ENCODE peak calls at places on chromosomes 12 and 14, in nine cellular contexts. One of them, this sample, is unnamed.

GRCh38 chr14:59627011-59627520 is 50.5 kb upstream of the CCDC175 start:
- DNase-seq in astrocyte of the cerebellum: no peak
- DNase-seq in A549: no peak
- DNase-seq in cardiac muscle cell: no peak
- DNase-seq in AG04450: no peak
- DNase-seq in coronary artery: no peak
- DNase-seq in heart right ventricle: no peak
- DNase-seq in thoracic aorta: no peak
- DNase-seq in fibroblast of pulmonary artery: no peak
- DNase-seq in this sample: no peak

GRCh38 chr12:69553626-69554248 is 31.5 kb upstream of the CCT2 start:
- DNase-seq in heart right ventricle: no peak
- DNase-seq in thoracic aorta: no peak
- DNase-seq in astrocyte of the cerebellum: peak
- DNase-seq in fibroblast of pulmonary artery: peak
- DNase-seq in AG04450: no peak
- DNase-seq in coronary artery: no peak
- DNase-seq in A549: no peak
- DNase-seq in cardiac muscle cell: peak
- DNase-seq in this sample: peak

GRCh38 chr14:55976619-55977018 is 141.6 kb upstream of the PELI2 start:
- DNase-seq in AG04450: no peak
- DNase-seq in cardiac muscle cell: peak
- DNase-seq in coronary artery: no peak
- DNase-seq in astrocyte of the cerebellum: no peak
- DNase-seq in A549: no peak
- DNase-seq in fibroblast of pulmonary artery: peak
- DNase-seq in heart right ventricle: no peak
- DNase-seq in thoracic aorta: no peak
- DNase-seq in this sample: no peak

GRCh38 chr12:22283006-22283506 is 51.5 kb downstream of the ST8SIA1 start:
- DNase-seq in AG04450: no peak
- DNase-seq in heart right ventricle: no peak
- DNase-seq in cardiac muscle cell: peak
- DNase-seq in astrocyte of the cerebellum: peak
- DNase-seq in fibroblast of pulmonary artery: peak
- DNase-seq in coronary artery: no peak
- DNase-seq in A549: no peak
- DNase-seq in thoracic aorta: no peak
- DNase-seq in this sample: peak

GRCh38 chr12:84077692-84078091 is 834.9 kb downstream of the SLC6A15 start:
- DNase-seq in A549: no peak
- DNase-seq in thoracic aorta: no peak
- DNase-seq in AG04450: no peak
- DNase-seq in cardiac muscle cell: peak
- DNase-seq in fibroblast of pulmonary artery: no peak
- DNase-seq in astrocyte of the cerebellum: no peak
- DNase-seq in coronary artery: no peak
- DNase-seq in heart right ventricle: no peak
- DNase-seq in this sample: no peak

GRCh38 chr14:67738740-67739504 is 37.2 kb downstream of the RDH12 start:
- DNase-seq in A549: peak
- DNase-seq in fibroblast of pulmonary artery: peak
- DNase-seq in astrocyte of the cerebellum: peak
- DNase-seq in thoracic aorta: peak
- DNase-seq in coronary artery: peak
- DNase-seq in cardiac muscle cell: peak
- DNase-seq in AG04450: peak
- DNase-seq in heart right ventricle: peak
- DNase-seq in this sample: peak

GRCh38 chr14:35701531-35701930 is 107.6 kb downstream of the RALGAPA1 start:
- DNase-seq in fibroblast of pulmonary artery: no peak
- DNase-seq in thoracic aorta: no peak
- DNase-seq in cardiac muscle cell: no peak
- DNase-seq in heart right ventricle: no peak
- DNase-seq in coronary artery: no peak
- DNase-seq in A549: no peak
- DNase-seq in astrocyte of the cerebellum: no peak
- DNase-seq in AG04450: no peak
- DNase-seq in this sample: no peak

GRCh38 chr14:90677484-90678045 is 138.7 kb downstream of the TTC7B start:
- DNase-seq in fibroblast of pulmonary artery: peak
- DNase-seq in heart right ventricle: no peak
- DNase-seq in AG04450: no peak
- DNase-seq in coronary artery: no peak
- DNase-seq in cardiac muscle cell: peak
- DNase-seq in A549: no peak
- DNase-seq in thoracic aorta: no peak
- DNase-seq in astrocyte of the cerebellum: peak
- DNase-seq in this sample: no peak

GRCh38 chr14:86217523-86217922 is 687.6 kb downstream of the FLRT2 start:
- DNase-seq in AG04450: no peak
- DNase-seq in thoracic aorta: no peak
- DNase-seq in cardiac muscle cell: no peak
- DNase-seq in A549: no peak
- DNase-seq in astrocyte of the cerebellum: no peak
- DNase-seq in coronary artery: no peak
- DNase-seq in heart right ventricle: no peak
- DNase-seq in fibroblast of pulmonary artery: no peak
- DNase-seq in this sample: no peak

GRCh38 chr12:88836156-88836555 is 255.9 kb upstream of the KITLG start:
- DNase-seq in fibroblast of pulmonary artery: peak
- DNase-seq in AG04450: no peak
- DNase-seq in A549: peak
- DNase-seq in cardiac muscle cell: peak
- DNase-seq in heart right ventricle: no peak
- DNase-seq in thoracic aorta: no peak
- DNase-seq in astrocyte of the cerebellum: no peak
- DNase-seq in coronary artery: no peak
- DNase-seq in this sample: no peak

GRCh38 chr12:19038210-19038609 is 91.3 kb upstream of the PLEKHA5 start:
- DNase-seq in thoracic aorta: no peak
- DNase-seq in cardiac muscle cell: no peak
- DNase-seq in AG04450: no peak
- DNase-seq in A549: no peak
- DNase-seq in heart right ventricle: no peak
- DNase-seq in astrocyte of the cerebellum: no peak
- DNase-seq in coronary artery: no peak
- DNase-seq in fibroblast of pulmonary artery: no peak
- DNase-seq in this sample: no peak

GRCh38 chr12:51672334-51672733 is 81.3 kb downstream of the SCN8A start:
- DNase-seq in cardiac muscle cell: peak
- DNase-seq in fibroblast of pulmonary artery: no peak
- DNase-seq in heart right ventricle: no peak
- DNase-seq in astrocyte of the cerebellum: peak
- DNase-seq in A549: no peak
- DNase-seq in coronary artery: no peak
- DNase-seq in AG04450: no peak
- DNase-seq in thoracic aorta: no peak
- DNase-seq in this sample: no peak

GRCh38 chr12:106305376-106305775 is 2.8 kb downstream of the TCP11L2 start:
- DNase-seq in coronary artery: no peak
- DNase-seq in A549: no peak
- DNase-seq in cardiac muscle cell: peak
- DNase-seq in fibroblast of pulmonary artery: no peak
- DNase-seq in astrocyte of the cerebellum: no peak
- DNase-seq in heart right ventricle: no peak
- DNase-seq in AG04450: no peak
- DNase-seq in thoracic aorta: no peak
- DNase-seq in this sample: no peak

GRCh38 chr12:51270067-51270846 is at the start of gene SMAGP:
- DNase-seq in cardiac muscle cell: peak
- DNase-seq in A549: peak
- DNase-seq in fibroblast of pulmonary artery: peak
- DNase-seq in thoracic aorta: no peak
- DNase-seq in coronary artery: no peak
- DNase-seq in heart right ventricle: peak
- DNase-seq in astrocyte of the cerebellum: no peak
- DNase-seq in AG04450: no peak
- DNase-seq in this sample: no peak

GRCh38 chr12:78797201-78797931 is 67.2 kb upstream of the SYT1 start:
- DNase-seq in thoracic aorta: no peak
- DNase-seq in A549: no peak
- DNase-seq in heart right ventricle: no peak
- DNase-seq in fibroblast of pulmonary artery: peak
- DNase-seq in coronary artery: no peak
- DNase-seq in astrocyte of the cerebellum: peak
- DNase-seq in cardiac muscle cell: no peak
- DNase-seq in AG04450: peak
- DNase-seq in this sample: no peak

GRCh38 chr14:89417469-89418225 is 614 bp upstream of the FOXN3 start:
- DNase-seq in astrocyte of the cerebellum: no peak
- DNase-seq in heart right ventricle: peak
- DNase-seq in A549: peak
- DNase-seq in AG04450: no peak
- DNase-seq in coronary artery: peak
- DNase-seq in cardiac muscle cell: peak
- DNase-seq in thoracic aorta: no peak
- DNase-seq in fibroblast of pulmonary artery: peak
- DNase-seq in this sample: no peak

GRCh38 chr12:6193853-6194815 is 6.1 kb upstream of the CD9 start:
- DNase-seq in astrocyte of the cerebellum: no peak
- DNase-seq in cardiac muscle cell: peak
- DNase-seq in coronary artery: no peak
- DNase-seq in A549: peak
- DNase-seq in fibroblast of pulmonary artery: peak
- DNase-seq in AG04450: no peak
- DNase-seq in thoracic aorta: no peak
- DNase-seq in heart right ventricle: no peak
- DNase-seq in this sample: no peak

DNA sequence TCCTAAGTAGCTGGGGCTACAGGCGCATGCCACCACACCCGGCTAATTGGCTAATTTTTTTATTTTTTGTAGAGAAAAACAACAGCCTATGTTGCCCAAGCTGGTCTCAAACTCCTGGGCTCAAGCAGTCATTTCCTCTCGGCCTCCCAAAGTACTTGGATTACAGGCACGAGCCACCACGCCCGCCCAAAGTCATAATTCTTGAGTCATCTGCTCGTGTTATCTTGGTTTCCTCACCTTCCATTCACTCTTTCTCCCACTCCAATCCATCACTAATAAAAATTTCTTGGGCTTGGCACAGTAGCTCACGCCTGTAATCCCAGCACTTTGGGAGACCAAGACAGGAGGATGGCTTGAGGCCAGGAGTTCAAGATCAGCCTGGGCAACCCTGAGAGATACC is 32.0 kb downstream of the ITGA7 start:
- DNase-seq in coronary artery: peak
- DNase-seq in cardiac muscle cell: peak
- DNase-seq in fibroblast of pulmonary artery: no peak
- DNase-seq in A549: no peak
- DNase-seq in astrocyte of the cerebellum: no peak
- DNase-seq in AG04450: no peak
- DNase-seq in heart right ventricle: no peak
- DNase-seq in thoracic aorta: no peak
- DNase-seq in this sample: no peak
- TF ChIP-seq CTCF in coronary artery: no peak
- TF ChIP-seq CTCF in cardiac muscle cell: no peak
- TF ChIP-seq CTCF in fibroblast of pulmonary artery: no peak
- TF ChIP-seq CTCF in A549: no peak
- TF ChIP-seq CTCF in astrocyte of the cerebellum: no peak
- TF ChIP-seq CTCF in AG04450: no peak
- TF ChIP-seq CTCF in heart right ventricle: no peak
- TF ChIP-seq CTCF in thoracic aorta: no peak
- TF ChIP-seq CTCF in this sample: no peak

DNA sequence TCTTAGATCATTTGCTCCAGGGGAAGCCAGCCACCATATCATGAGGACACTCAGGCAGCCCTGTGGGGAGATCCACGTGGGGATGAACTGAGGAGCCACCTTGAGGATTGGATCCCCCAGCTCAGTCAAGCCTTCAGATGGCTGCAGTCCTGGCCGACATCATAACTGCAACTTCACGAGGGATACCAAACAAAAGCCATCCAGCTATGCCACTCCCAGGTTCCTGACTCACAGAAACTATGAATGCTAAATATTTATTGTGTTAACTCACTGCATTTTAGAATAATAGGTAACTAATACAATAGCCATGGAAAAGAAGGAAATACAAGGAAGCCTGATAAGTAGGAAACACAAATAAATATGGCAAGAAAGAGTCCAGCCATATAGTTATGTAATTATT is 42.1 kb upstream of the FAM222A start:
- DNase-seq in fibroblast of pulmonary artery: no peak
- DNase-seq in cardiac muscle cell: no peak
- DNase-seq in astrocyte of the cerebellum: no peak
- DNase-seq in A549: peak
- DNase-seq in AG04450: no peak
- DNase-seq in thoracic aorta: no peak
- DNase-seq in coronary artery: no peak
- DNase-seq in heart right ventricle: no peak
- DNase-seq in this sample: no peak
- TF ChIP-seq CTCF in fibroblast of pulmonary artery: no peak
- TF ChIP-seq CTCF in cardiac muscle cell: no peak
- TF ChIP-seq CTCF in astrocyte of the cerebellum: no peak
- TF ChIP-seq CTCF in A549: no peak
- TF ChIP-seq CTCF in AG04450: no peak
- TF ChIP-seq CTCF in thoracic aorta: no peak
- TF ChIP-seq CTCF in coronary artery: no peak
- TF ChIP-seq CTCF in heart right ventricle: no peak
- TF ChIP-seq CTCF in this sample: no peak

GRCh38 chr12:92032101-92032500 is 113.5 kb downstream of the BTG1 start:
- DNase-seq in cardiac muscle cell: no peak
- DNase-seq in A549: no peak
- DNase-seq in heart right ventricle: no peak
- DNase-seq in coronary artery: no peak
- DNase-seq in fibroblast of pulmonary artery: no peak
- DNase-seq in thoracic aorta: no peak
- DNase-seq in astrocyte of the cerebellum: no peak
- DNase-seq in AG04450: no peak
- DNase-seq in this sample: no peak
- TF ChIP-seq CTCF in cardiac muscle cell: no peak
- TF ChIP-seq CTCF in A549: no peak
- TF ChIP-seq CTCF in heart right ventricle: no peak
- TF ChIP-seq CTCF in coronary artery: no peak
- TF ChIP-seq CTCF in fibroblast of pulmonary artery: no peak
- TF ChIP-seq CTCF in thoracic aorta: no peak
- TF ChIP-seq CTCF in astrocyte of the cerebellum: no peak
- TF ChIP-seq CTCF in AG04450: no peak
- TF ChIP-seq CTCF in this sample: no peak

DNA sequence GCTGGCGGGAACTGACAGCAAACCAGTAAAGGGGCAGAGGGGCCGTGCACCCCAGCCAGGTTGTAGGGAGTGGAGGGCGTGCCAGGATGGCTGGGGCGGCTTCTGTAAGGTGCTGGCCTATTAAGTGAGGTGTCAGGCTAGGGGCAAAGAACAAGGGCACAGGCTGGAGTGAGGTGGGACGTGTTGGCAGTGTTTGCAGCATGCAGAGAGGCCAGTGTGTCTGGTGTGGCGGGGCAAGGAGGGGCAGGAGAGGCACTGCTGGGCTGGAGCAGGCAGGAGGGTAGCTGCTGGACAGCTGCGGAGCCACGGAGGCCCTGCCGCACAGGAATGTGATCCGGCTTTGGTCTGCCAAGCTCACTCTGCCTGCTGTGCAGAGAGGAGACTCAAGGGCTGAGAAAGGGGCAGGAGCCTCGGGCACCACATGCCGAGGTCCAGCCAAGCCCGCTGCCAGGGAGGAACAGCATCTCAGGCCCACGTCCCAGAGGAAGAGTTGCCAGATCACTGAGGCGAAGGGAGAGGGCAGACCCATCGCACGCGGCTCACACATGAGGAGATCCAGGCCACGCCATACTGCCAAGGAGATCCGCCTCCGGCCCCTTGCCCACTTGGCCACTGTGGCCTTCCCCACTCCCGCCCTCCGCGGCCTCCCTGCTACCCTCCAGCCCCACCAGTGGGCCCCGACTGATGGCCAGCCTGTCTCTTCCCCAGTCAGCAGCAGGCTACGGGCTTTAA is 46.8 kb downstream of the AMN start:
- DNase-seq in coronary artery: no peak
- DNase-seq in fibroblast of pulmonary artery: no peak
- DNase-seq in AG04450: no peak
- DNase-seq in heart right ventricle: no peak
- DNase-seq in astrocyte of the cerebellum: no peak
- DNase-seq in A549: no peak
- DNase-seq in thoracic aorta: no peak
- DNase-seq in cardiac muscle cell: no peak
- DNase-seq in this sample: no peak
- TF ChIP-seq CTCF in coronary artery: no peak
- TF ChIP-seq CTCF in fibroblast of pulmonary artery: no peak
- TF ChIP-seq CTCF in AG04450: no peak
- TF ChIP-seq CTCF in heart right ventricle: no peak
- TF ChIP-seq CTCF in astrocyte of the cerebellum: no peak
- TF ChIP-seq CTCF in A549: no peak
- TF ChIP-seq CTCF in thoracic aorta: no peak
- TF ChIP-seq CTCF in cardiac muscle cell: no peak
- TF ChIP-seq CTCF in this sample: no peak